ENCODE peak calls at places on chromosomes 11 and 22, in six cellular contexts. W, N, T, V, X and H are unnamed samples.

GRCh38 chr22:30210235-30210831 is 36.2 kb downstream of the LIF start:
- DNase-seq in W (no peak), N (no peak), T (no peak), V (no peak), X (no peak), H (no peak)

GRCh38 chr11:110338684-110339083 is 42.3 kb upstream of the RDX start:
- DNase-seq in W (no peak), N (no peak), T (no peak), V (no peak), X (no peak), H (no peak)

GRCh38 chr22:47858773-47859306 is 1096.4 kb downstream of the TBC1D22A start:
- DNase-seq in W (no peak), N (no peak), T (no peak), V (no peak), X (no peak), H (no peak)

GRCh38 chr22:18110194-18110943 is at the start of gene TUBA8:
- DNase-seq in W (no peak), N (no peak), T (no peak), V (no peak), X (peak), H (no peak)

GRCh38 chr11:81644239-81644840 is 1089.3 kb downstream of the FAM181B start:
- DNase-seq in W (peak), N (peak), T (peak), V (no peak), X (peak), H (peak)

GRCh38 chr22:28750471-28750881 is 8.6 kb downstream of the HSCB start:
- DNase-seq in W (no peak), N (peak), T (no peak), V (no peak), X (no peak), H (peak)

GRCh38 chr11:11808992-11809583 is 32.7 kb upstream of the USP47 start:
- DNase-seq in W (no peak), N (no peak), T (no peak), V (peak), X (no peak), H (no peak)

GRCh38 chr11:101718406-101718805 is 134.6 kb upstream of the TRPC6 start:
- DNase-seq in W (no peak), N (peak), T (no peak), V (no peak), X (no peak), H (no peak)

GRCh38 chr11:61893981-61894380 is 2.6 kb upstream of the FADS3 start:
- DNase-seq in W (no peak), N (peak), T (no peak), V (no peak), X (no peak), H (no peak)

GRCh38 chr11:67438121-67438902 is 830 bp upstream of the PTPRCAP start:
- DNase-seq in W (peak), N (no peak), T (no peak), V (no peak), X (peak), H (no peak)

GRCh38 chr22:25942989-25943411 is 201.0 kb downstream of the MYO18B start:
- DNase-seq in W (no peak), N (no peak), T (peak), V (no peak), X (no peak), H (peak)

GRCh38 chr11:584287-584686 is 8.0 kb downstream of the PHRF1 start:
- DNase-seq in W (no peak), N (no peak), T (no peak), V (no peak), X (no peak), H (no peak)

GRCh38 chr11:11620966-11621880 is 582 bp downstream of the GALNT18 start:
- DNase-seq in W (no peak), N (no peak), T (no peak), V (peak), X (peak), H (no peak)

GRCh38 chr11:134529212-134530096 is 117.4 kb upstream of the B3GAT1 start:
- DNase-seq in W (no peak), N (no peak), T (no peak), V (no peak), X (no peak), H (no peak)

GRCh38 chr11:5596611-5597201 is at the start of gene TRIM6:
- DNase-seq in W (peak), N (no peak), T (no peak), V (no peak), X (peak), H (no peak)

GRCh38 chr11:69583068-69583467 is 57.9 kb upstream of the CCND1 start:
- DNase-seq in W (no peak), N (no peak), T (no peak), V (no peak), X (no peak), H (no peak)

GRCh38 chr11:96338910-96339703 is 3.9 kb downstream of the MAML2 start:
- DNase-seq in W (peak), N (no peak), T (peak), V (peak), X (peak), H (no peak)

GRCh38 chr22:45731041-45731797 is 59.6 kb downstream of the ATXN10 start:
- DNase-seq in W (no peak), N (no peak), T (no peak), V (no peak), X (no peak), H (no peak)

GRCh38 chr11:73267921-73268540 is 4.1 kb upstream of the P2RY6 start:
- DNase-seq in W (no peak), N (no peak), T (no peak), V (no peak), X (no peak), H (no peak)

GRCh38 chr11:108863528-108863927 is 198.7 kb downstream of the DDX10 start:
- DNase-seq in W (no peak), N (no peak), T (no peak), V (no peak), X (no peak), H (no peak)

GRCh38 chr11:58927393-58928081 is 11.8 kb upstream of the GLYATL1 start:
- DNase-seq in W (peak), N (peak), T (no peak), V (no peak), X (peak), H (peak)

GRCh38 chr22:20989323-20990138 is 7.4 kb downstream of the LZTR1 start:
- DNase-seq in W (no peak), N (no peak), T (no peak), V (no peak), X (no peak), H (no peak)